ENCODE peak calls at places on chromosome 10, in six cellular contexts. F is transverse colon, M is testis, U is esophagus muscularis mucosa, O is esophagus squamous epithelium, H is breast epithelium. E is an unnamed sample.

GRCh38 chr10:126407831-126408230 is 19.6 kb upstream of the ADAM12 start:
- DNase-seq in M (no peak), U (no peak), F (no peak), H (no peak), O (no peak), E (no peak)

GRCh38 chr10:77204171-77204570 is 433.4 kb downstream of the KCNMA1 start:
- DNase-seq in M (no peak), H (no peak), F (no peak), O (no peak), U (no peak), E (no peak)

GRCh38 chr10:53836638-53837037 is 964.4 kb downstream of the PCDH15 start:
- DNase-seq in O (no peak), F (no peak), H (no peak), M (no peak), U (no peak), E (no peak)

GRCh38 chr10:92164024-92164423 is 126.9 kb downstream of the CPEB3 start:
- DNase-seq in M (no peak), U (no peak), H (no peak), F (no peak), O (no peak), E (no peak)

GRCh38 chr10:23139677-23140076 is 44.3 kb downstream of the MSRB2 start:
- DNase-seq in H (no peak), M (no peak), O (no peak), F (no peak), U (no peak), E (no peak)

GRCh38 chr10:91032614-91033248 is 111.8 kb upstream of the ANKRD1 start:
- DNase-seq in U (no peak), H (no peak), F (peak; percentile 14), O (no peak), M (peak; percentile 38), E (no peak)

GRCh38 chr10:42475168-42476098 is 162.9 kb downstream of the ZNF33B start:
- DNase-seq in M (peak; percentile 40), F (no peak), H (no peak), O (no peak), U (no peak), E (no peak)

GRCh38 chr10:12077580-12078180 is 8.9 kb downstream of the DHTKD1 start:
- DNase-seq in U (no peak), O (no peak), F (no peak), H (no peak), M (no peak), E (peak; percentile 59)

GRCh38 chr10:86594535-86594934 is 59.8 kb upstream of the OPN4 start:
- DNase-seq in H (no peak), F (no peak), O (no peak), U (no peak), M (no peak), E (peak; percentile 37)

GRCh38 chr10:44325157-44325556 is 59.7 kb downstream of the CXCL12 start:
- DNase-seq in O (no peak), F (peak; percentile 71), M (no peak), U (no peak), H (no peak), E (no peak)

GRCh38 chr10:28089467-28089866 is 90.6 kb upstream of the ODAD2 start:
- DNase-seq in M (no peak), F (no peak), O (no peak), H (no peak), U (no peak), E (no peak)

GRCh38 chr10:62046522-62047239 is 145.2 kb downstream of the ARID5B start:
- DNase-seq in O (no peak), H (no peak), M (no peak), U (no peak), F (no peak), E (peak; percentile 83)

GRCh38 chr10:82463614-82464013 is 588.6 kb downstream of the NRG3 start:
- DNase-seq in O (no peak), F (no peak), U (no peak), M (no peak), H (no peak), E (no peak)

GRCh38 chr10:5466451-5466996 is 32.8 kb downstream of the CALML5 start:
- DNase-seq in H (peak; percentile 83), M (peak; percentile 41), F (peak; percentile 82), U (peak; percentile 90), O (no peak), E (no peak)

GRCh38 chr10:91617073-91617580 is 15.7 kb downstream of the PPP1R3C start:
- DNase-seq in O (no peak), M (no peak), U (no peak), H (no peak), F (no peak), E (no peak)

GRCh38 chr10:112562803-112563663 is 116.0 kb downstream of the VTI1A start:
- DNase-seq in F (no peak), U (no peak), H (no peak), M (no peak), O (no peak), E (no peak)

GRCh38 chr10:14782691-14783363 is 8.1 kb upstream of the FAM107B start:
- DNase-seq in O (no peak), U (peak; percentile 87), M (no peak), F (peak; percentile 24), H (no peak), E (no peak)

GRCh38 chr10:72257051-72257892 is 16.5 kb upstream of the DDIT4 start:
- DNase-seq in U (no peak), M (no peak), O (no peak), H (no peak), F (peak; percentile 42), E (peak; percentile 76)

GRCh38 chr10:122786269-122786668 is 59.4 kb downstream of the CUZD1 start:
- DNase-seq in M (no peak), U (no peak), F (no peak), O (no peak), H (no peak), E (peak; percentile 55)

GRCh38 chr10:33559105-33559504 is 224.6 kb upstream of the NRP1 start:
- DNase-seq in H (no peak), O (no peak), U (no peak), F (no peak), M (no peak), E (no peak)
- TF ChIP-seq CTCF in H (no peak), O (no peak), U (no peak), F (no peak), M (no peak), E (no peak)

GRCh38 chr10:97676770-97677581 is 10.1 kb downstream of the AVPI1 start:
- DNase-seq in M (peak; percentile 36), U (no peak), O (no peak), H (no peak), F (peak; percentile 53), E (peak; percentile 74)
- TF ChIP-seq POLR2A in M (no peak), U (no peak), O (no peak), H (no peak), F (no peak), E (no peak)

DNA sequence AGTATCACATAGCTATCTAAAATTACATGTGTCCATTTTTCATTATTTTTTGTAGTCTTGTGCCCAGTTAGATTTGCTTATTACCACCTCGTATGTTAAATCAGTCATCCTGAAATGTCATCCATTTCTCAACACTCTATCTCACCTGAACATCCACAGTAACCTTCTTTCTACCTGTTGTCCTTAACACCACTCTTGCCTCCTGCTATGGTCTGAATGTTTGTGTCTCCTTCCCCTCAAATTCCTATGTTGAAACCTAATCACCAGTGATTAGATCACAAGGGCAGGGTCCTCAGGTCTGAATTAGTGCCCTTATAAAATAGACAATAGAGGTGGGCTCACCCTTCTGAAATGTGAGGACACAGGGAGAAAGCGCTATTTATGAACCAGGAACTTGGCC is 80.2 kb upstream of the ASAH2 start:
- DNase-seq in M (no peak), F (no peak), H (no peak), U (no peak), O (no peak), E (no peak)
- H3K4me3 ChIP-seq in M (no peak overlapping the region), F (no peak overlapping the region), H (no peak overlapping the region), U (no peak overlapping the region), O (no peak overlapping the region), E (no peak overlapping the region)

GRCh38 chr10:7853892-7854289 is 35.6 kb downstream of the TAF3 start:
- DNase-seq in U (no peak), M (no peak), H (no peak), F (no peak), O (no peak), E (no peak)
- TF ChIP-seq CTCF in U (no peak), M (no peak), H (no peak), F (no peak), O (no peak), E (no peak)

DNA sequence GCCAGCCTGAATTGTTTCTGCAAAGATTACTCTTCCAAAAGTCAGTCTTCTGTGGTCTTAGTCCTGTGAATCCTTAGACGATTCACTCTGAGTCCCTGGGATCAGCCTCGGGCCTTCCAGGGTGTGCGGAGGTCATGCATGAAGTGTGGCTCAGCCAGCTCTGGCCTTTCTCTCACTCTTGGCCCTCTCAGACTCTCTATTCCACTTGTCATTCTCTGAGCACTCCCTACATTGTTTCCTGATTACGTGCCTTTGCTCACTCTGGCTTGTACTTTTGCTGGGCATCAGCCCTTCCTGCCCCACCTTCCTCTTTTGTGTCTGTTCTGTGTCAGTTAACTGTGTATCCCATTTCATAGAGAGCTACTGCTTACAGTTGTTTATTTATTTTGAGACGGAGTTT is 36.0 kb downstream of the CCNY start:
- DNase-seq in U (no peak), M (no peak), O (no peak), F (no peak), H (no peak), E (peak; percentile 32)
- TF ChIP-seq POLR2A in U (no peak), M (no peak), O (no peak), F (no peak), H (no peak), E (no peak)

DNA sequence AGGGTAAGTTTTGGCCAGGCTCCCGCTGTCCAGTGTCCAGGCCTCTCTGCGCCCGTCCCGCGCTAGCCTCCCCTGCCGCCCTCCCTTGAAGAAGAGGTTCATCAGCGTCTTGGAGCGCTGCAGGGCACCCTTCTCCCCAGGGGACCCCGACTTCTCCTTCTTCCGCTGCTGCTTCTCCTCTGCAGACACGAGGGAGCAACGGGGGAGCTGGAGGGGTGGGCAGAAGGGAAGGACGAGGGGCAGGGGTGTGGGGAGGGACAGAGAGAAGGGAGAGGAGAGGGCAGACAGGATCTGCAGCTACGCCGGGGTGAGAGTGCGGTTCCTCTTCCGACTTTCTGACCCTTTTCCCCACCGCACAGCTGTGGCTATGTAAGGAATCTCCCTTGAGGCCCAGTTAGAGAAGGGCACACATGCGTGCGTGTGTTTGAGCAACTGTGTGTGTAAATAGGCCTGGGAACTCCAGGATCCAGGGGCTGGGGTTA is 12.8 kb downstream of the PDZD7 start:
- DNase-seq in M (no peak), O (no peak), F (no peak), U (no peak), H (no peak), E (peak; percentile 95)
- H3K4me3 ChIP-seq in M (no peak overlapping the region), O (no peak overlapping the region), F (no peak overlapping the region), U (no peak overlapping the region), H (no peak overlapping the region), E (peak overlapping the region; percentile 42)

DNA sequence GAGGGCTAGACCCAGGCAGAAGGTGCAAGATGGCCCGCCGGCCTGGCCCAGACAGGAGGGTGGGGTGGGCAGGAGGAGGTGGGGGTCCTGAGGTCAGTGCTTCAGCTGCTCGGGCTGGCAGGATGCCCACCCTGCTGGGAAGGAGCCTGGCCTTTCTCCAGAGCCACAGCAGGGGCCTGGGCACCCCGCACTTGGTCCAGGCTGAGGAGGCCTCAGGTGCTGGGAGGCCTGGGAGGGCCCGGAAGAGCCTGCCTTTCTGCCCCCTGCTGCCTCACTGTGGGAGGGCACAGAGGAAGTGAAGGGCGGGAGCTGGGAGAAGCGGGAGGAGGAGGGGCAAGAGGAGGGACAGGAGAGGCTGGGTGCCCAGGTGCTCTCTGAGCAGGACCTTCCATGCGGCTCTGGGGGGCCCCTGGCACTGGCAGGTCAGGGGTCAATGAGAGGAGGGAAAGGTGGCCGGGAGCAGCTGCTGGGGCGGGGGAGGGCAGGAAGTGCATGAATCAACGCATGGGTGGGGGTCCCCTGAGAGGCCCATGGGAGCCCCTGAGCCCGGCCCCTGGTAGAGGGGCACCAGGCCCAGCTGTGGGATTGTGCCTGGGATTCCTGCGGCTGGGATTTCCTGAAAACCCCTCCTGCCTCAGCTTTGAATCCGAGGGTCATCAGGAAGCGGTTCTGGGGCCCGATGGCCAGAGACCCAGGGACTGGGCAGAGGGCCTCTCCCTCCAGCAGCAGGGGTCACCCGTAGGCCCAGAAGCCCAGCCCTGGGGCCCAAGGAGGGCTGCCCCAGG is 49.9 kb downstream of the PWWP2B start:
- DNase-seq in F (peak; percentile 90), O (no peak), M (peak; percentile 64), H (no peak), U (no peak), E (peak; percentile 95)
- TF ChIP-seq CTCF in F (peak; percentile 96), O (peak; percentile 53), M (peak; percentile 28), H (peak; percentile 40), U (peak; percentile 55), E (peak; percentile 65)